ENCODE peak calls at places on chromosome 1, in four cellular contexts. One of them, this sample, is unnamed.

GRCh38 chr1:3674100-3675094 is 22.1 kb downstream of the TP73 start:
- DNase-seq in astrocyte of the spinal cord: no peak
- DNase-seq in IMR-90: no peak
- DNase-seq in H9: peak
- DNase-seq in this sample: no peak

GRCh38 chr1:36765785-36766300 is 268.5 kb downstream of the GRIK3 start:
- DNase-seq in astrocyte of the spinal cord: no peak
- DNase-seq in IMR-90: no peak
- DNase-seq in H9: no peak
- DNase-seq in this sample: no peak

GRCh38 chr1:109821831-109822745 is 58.4 kb upstream of the EPS8L3 start:
- DNase-seq in astrocyte of the spinal cord: peak
- DNase-seq in IMR-90: peak
- DNase-seq in H9: peak
- DNase-seq in this sample: no peak

GRCh38 chr1:93692001-93692400 is 10.4 kb upstream of the BCAR3 start:
- DNase-seq in astrocyte of the spinal cord: no peak
- DNase-seq in IMR-90: no peak
- DNase-seq in H9: no peak
- DNase-seq in this sample: no peak

GRCh38 chr1:43464840-43465693 is 11.3 kb upstream of the HYI start:
- DNase-seq in astrocyte of the spinal cord: peak
- DNase-seq in IMR-90: no peak
- DNase-seq in H9: no peak
- DNase-seq in this sample: no peak

GRCh38 chr1:203669739-203670138 is 43.1 kb downstream of the ATP2B4 start:
- DNase-seq in astrocyte of the spinal cord: peak
- DNase-seq in IMR-90: peak
- DNase-seq in H9: no peak
- DNase-seq in this sample: no peak

GRCh38 chr1:32742132-32742947 is 39.8 kb upstream of the SYNC start:
- DNase-seq in astrocyte of the spinal cord: no peak
- DNase-seq in IMR-90: no peak
- DNase-seq in H9: peak
- DNase-seq in this sample: no peak

GRCh38 chr1:20399606-20400180 is 86.3 kb downstream of the CAMK2N1 start:
- DNase-seq in astrocyte of the spinal cord: no peak
- DNase-seq in IMR-90: no peak
- DNase-seq in H9: no peak
- DNase-seq in this sample: no peak

GRCh38 chr1:58874757-58875755 is 91.2 kb upstream of the JUN start:
- DNase-seq in astrocyte of the spinal cord: peak
- DNase-seq in IMR-90: peak
- DNase-seq in H9: peak
- DNase-seq in this sample: no peak

GRCh38 chr1:37631039-37631428 is 3.7 kb downstream of the RSPO1 start:
- DNase-seq in astrocyte of the spinal cord: no peak
- DNase-seq in IMR-90: no peak
- DNase-seq in H9: no peak
- DNase-seq in this sample: no peak

GRCh38 chr1:113859478-113860175 is 11.9 kb downstream of the PTPN22 start:
- DNase-seq in astrocyte of the spinal cord: no peak
- DNase-seq in IMR-90: no peak
- DNase-seq in H9: no peak
- DNase-seq in this sample: no peak

GRCh38 chr1:29878501-29878900 is 642.2 kb downstream of the PTPRU start:
- DNase-seq in astrocyte of the spinal cord: no peak
- DNase-seq in IMR-90: no peak
- DNase-seq in H9: no peak
- DNase-seq in this sample: no peak

GRCh38 chr1:36571106-36571505 is 88.4 kb upstream of the CSF3R start:
- DNase-seq in astrocyte of the spinal cord: no peak
- DNase-seq in IMR-90: no peak
- DNase-seq in H9: no peak
- DNase-seq in this sample: no peak

GRCh38 chr1:224783006-224783651 is 146.3 kb upstream of the DNAH14 start:
- DNase-seq in astrocyte of the spinal cord: no peak
- DNase-seq in IMR-90: no peak
- DNase-seq in H9: no peak
- DNase-seq in this sample: no peak

GRCh38 chr1:16921391-16922185 is at the start of gene CROCC:
- DNase-seq in astrocyte of the spinal cord: peak
- DNase-seq in IMR-90: no peak
- DNase-seq in H9: peak
- DNase-seq in this sample: no peak

GRCh38 chr1:6731905-6732304 is 30.3 kb upstream of the DNAJC11 start:
- DNase-seq in astrocyte of the spinal cord: no peak
- DNase-seq in IMR-90: no peak
- DNase-seq in H9: no peak
- DNase-seq in this sample: no peak

GRCh38 chr1:208243522-208243850 is 698 bp downstream of the PLXNA2 start:
- DNase-seq in astrocyte of the spinal cord: peak
- DNase-seq in IMR-90: no peak
- DNase-seq in H9: no peak
- DNase-seq in this sample: peak

GRCh38 chr1:181556606-181557005 is 73.3 kb downstream of the CACNA1E start:
- DNase-seq in astrocyte of the spinal cord: no peak
- DNase-seq in IMR-90: no peak
- DNase-seq in H9: no peak
- DNase-seq in this sample: no peak

GRCh38 chr1:19079541-19079940 is 123.1 kb upstream of the IFFO2 start:
- DNase-seq in astrocyte of the spinal cord: no peak
- DNase-seq in IMR-90: no peak
- DNase-seq in H9: no peak
- DNase-seq in this sample: no peak

GRCh38 chr1:179663810-179664209 is 72.2 kb downstream of the TDRD5 start:
- DNase-seq in astrocyte of the spinal cord: no peak
- DNase-seq in IMR-90: no peak
- DNase-seq in H9: no peak
- DNase-seq in this sample: no peak

GRCh38 chr1:234408757-234409156 is 35.5 kb downstream of the COA6 start:
- DNase-seq in astrocyte of the spinal cord: no peak
- DNase-seq in IMR-90: no peak
- DNase-seq in H9: no peak
- DNase-seq in this sample: no peak

GRCh38 chr1:110945626-110946025 is 18.1 kb downstream of the LRIF1 start:
- DNase-seq in astrocyte of the spinal cord: no peak
- DNase-seq in IMR-90: no peak
- DNase-seq in H9: no peak
- DNase-seq in this sample: no peak

GRCh38 chr1:82567308-82567707 is 766.6 kb downstream of the ADGRL2 start:
- DNase-seq in astrocyte of the spinal cord: peak
- DNase-seq in IMR-90: no peak
- DNase-seq in H9: no peak
- DNase-seq in this sample: no peak

GRCh38 chr1:228015276-228016180 is 8.7 kb downstream of the WNT3A start:
- DNase-seq in astrocyte of the spinal cord: no peak
- DNase-seq in IMR-90: peak
- DNase-seq in H9: no peak
- DNase-seq in this sample: no peak

GRCh38 chr1:73998348-73998959 is 199.5 kb downstream of the LRRIQ3 start:
- DNase-seq in astrocyte of the spinal cord: peak
- DNase-seq in IMR-90: peak
- DNase-seq in H9: no peak
- DNase-seq in this sample: no peak
- TF ChIP-seq CTCF in astrocyte of the spinal cord: peak
- TF ChIP-seq CTCF in IMR-90: peak
- TF ChIP-seq CTCF in H9: peak
- TF ChIP-seq CTCF in this sample: no peak

GRCh38 chr1:154256666-154257065 is 15.8 kb upstream of the HAX1 start:
- DNase-seq in astrocyte of the spinal cord: no peak
- DNase-seq in IMR-90: no peak
- DNase-seq in H9: no peak
- DNase-seq in this sample: no peak
- TF ChIP-seq CTCF in astrocyte of the spinal cord: no peak
- TF ChIP-seq CTCF in IMR-90: no peak
- TF ChIP-seq CTCF in H9: no peak
- TF ChIP-seq CTCF in this sample: no peak

DNA sequence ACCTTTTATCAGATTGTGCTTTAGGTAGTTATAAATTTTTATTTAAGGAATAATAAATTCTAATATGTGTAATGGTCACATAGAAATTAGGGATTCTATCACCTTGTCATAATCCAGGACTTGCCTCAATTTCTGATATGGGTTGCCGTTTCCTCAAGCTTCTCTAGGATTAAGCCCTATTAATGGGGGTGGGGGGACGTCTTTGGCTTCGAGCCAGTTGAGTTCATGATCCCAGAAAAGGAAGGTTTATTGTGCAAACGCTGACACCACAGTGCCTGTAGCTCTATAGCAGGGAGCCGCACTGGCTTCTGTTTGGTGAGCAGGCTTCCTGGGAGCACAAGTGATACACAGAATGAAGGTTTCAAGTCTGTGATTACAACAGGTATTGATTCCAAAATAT is 22.0 kb upstream of the VAMP3 start:
- DNase-seq in astrocyte of the spinal cord: no peak
- DNase-seq in IMR-90: no peak
- DNase-seq in H9: no peak
- DNase-seq in this sample: no peak
- TF ChIP-seq CTCF in astrocyte of the spinal cord: no peak
- TF ChIP-seq CTCF in IMR-90: no peak
- TF ChIP-seq CTCF in H9: no peak
- TF ChIP-seq CTCF in this sample: no peak

GRCh38 chr1:211874521-211875347 is 44.2 kb upstream of the LPGAT1 start:
- DNase-seq in astrocyte of the spinal cord: no peak
- DNase-seq in IMR-90: no peak
- DNase-seq in H9: no peak
- DNase-seq in this sample: no peak
- TF ChIP-seq CTCF in astrocyte of the spinal cord: no peak
- TF ChIP-seq CTCF in IMR-90: no peak
- TF ChIP-seq CTCF in H9: no peak
- TF ChIP-seq CTCF in this sample: no peak

DNA sequence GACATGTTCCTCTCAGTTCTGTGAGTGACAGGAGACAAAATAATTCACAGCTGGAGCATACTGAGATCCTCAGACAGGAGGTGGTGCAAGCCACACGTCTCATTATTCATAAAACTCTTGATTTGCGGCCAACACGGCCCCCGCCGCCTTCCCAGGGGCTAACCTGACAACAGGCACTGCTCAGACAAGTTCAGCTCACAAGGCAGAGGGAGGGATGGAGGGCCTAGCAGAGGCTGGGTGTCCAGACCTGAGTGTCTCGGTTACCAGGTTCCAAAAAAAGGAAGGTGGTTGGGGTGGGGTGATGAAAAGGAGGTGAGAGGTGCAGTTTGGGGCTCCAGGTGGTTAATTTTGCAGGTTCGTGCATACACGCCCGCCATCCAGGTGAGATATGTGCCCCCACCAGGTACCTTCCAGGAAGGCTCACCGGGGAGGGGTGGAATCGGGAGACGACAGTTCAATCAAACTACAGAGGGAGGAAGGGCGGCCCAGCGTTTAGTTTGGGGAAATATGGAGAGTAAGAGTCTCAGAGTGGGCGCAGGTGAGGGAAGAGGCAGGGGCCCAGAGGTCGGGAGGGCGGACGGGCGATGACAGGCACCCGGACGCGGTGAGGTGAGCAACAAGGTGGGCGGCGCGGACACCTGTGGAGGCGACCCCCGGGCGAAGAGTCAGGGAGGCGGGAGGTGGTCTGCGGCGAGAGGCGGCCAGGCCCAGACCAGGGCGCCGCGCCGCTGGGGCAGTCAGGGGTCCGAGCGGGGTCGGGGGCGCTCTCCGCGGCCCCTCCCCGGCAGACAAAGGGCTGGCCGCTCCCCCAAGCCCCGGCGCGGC is 635 bp downstream of the CTNNBIP1 start:
- DNase-seq in astrocyte of the spinal cord: no peak
- DNase-seq in IMR-90: no peak
- DNase-seq in H9: no peak
- DNase-seq in this sample: peak
- TF ChIP-seq CTCF in astrocyte of the spinal cord: no peak
- TF ChIP-seq CTCF in IMR-90: no peak
- TF ChIP-seq CTCF in H9: no peak
- TF ChIP-seq CTCF in this sample: no peak